ENCODE peak calls at places on chromosomes 5 and 9, in nine cellular contexts. L, S, X, K, A, Q, N, R and F are unnamed samples.

GRCh38 chr5:180259260-180259611 is 32.6 kb downstream of the MAPK9 start:
- DNase-seq in K (peak), Q (no peak), R (no peak), S (no peak), N (no peak), X (no peak), A (no peak), L (no peak), F (no peak)

GRCh38 chr9:123710299-123710698 is 219.6 kb downstream of the DENND1A start:
- DNase-seq in X (no peak), K (peak), Q (no peak), S (no peak), R (peak), N (no peak), A (no peak), L (peak), F (no peak)

GRCh38 chr9:96232539-96233241 is 69.3 kb downstream of the HSD17B3 start:
- DNase-seq in Q (peak), S (no peak), L (peak), R (peak), X (peak), K (peak), A (peak), N (no peak), F (no peak)

GRCh38 chr5:1723476-1723875 is 76.2 kb downstream of the MRPL36 start:
- DNase-seq in S (no peak), X (no peak), N (no peak), R (no peak), Q (no peak), A (peak), L (no peak), K (no peak), F (no peak)

GRCh38 chr9:76634356-76635054 is 129.7 kb upstream of the PCA3 start:
- DNase-seq in N (no peak), A (no peak), K (peak), R (peak), Q (no peak), S (no peak), X (no peak), L (no peak), F (no peak)

GRCh38 chr5:154421868-154422267 is 23.9 kb upstream of the SAP30L start:
- DNase-seq in R (no peak), A (no peak), X (no peak), Q (no peak), N (no peak), L (no peak), K (peak), S (no peak), F (no peak)

GRCh38 chr9:34479316-34479865 is 20.8 kb downstream of the DNAI1 start:
- DNase-seq in K (no peak), Q (no peak), L (no peak), X (no peak), N (no peak), R (no peak), A (no peak), S (no peak), F (no peak)

GRCh38 chr9:35728041-35728971 is 3.7 kb downstream of the TLN1 start:
- DNase-seq in Q (peak), A (peak), R (peak), L (no peak), X (peak), K (peak), N (no peak), S (peak), F (no peak)

GRCh38 chr9:81759680-81760215 is 70.4 kb upstream of the TLE1 start:
- DNase-seq in A (no peak), S (no peak), N (no peak), K (peak), L (peak), X (no peak), Q (no peak), R (peak), F (no peak)

GRCh38 chr5:75588666-75589065 is 22.6 kb upstream of the ANKDD1B start:
- DNase-seq in R (no peak), N (no peak), X (no peak), Q (no peak), A (no peak), K (no peak), L (no peak), S (no peak), F (no peak)

GRCh38 chr5:6634327-6634713 is 1.1 kb downstream of the SRD5A1 start:
- DNase-seq in R (no peak), L (peak), K (peak), S (no peak), X (no peak), Q (no peak), A (no peak), N (no peak), F (no peak)

GRCh38 chr5:127723571-127723970 is 20.4 kb downstream of the CCDC192 start:
- DNase-seq in A (no peak), Q (no peak), S (no peak), N (no peak), X (no peak), L (no peak), R (no peak), K (peak), F (no peak)

GRCh38 chr5:113093561-113093960 is 117.0 kb downstream of the DCP2 start:
- DNase-seq in L (no peak), R (no peak), A (no peak), X (no peak), K (peak), S (no peak), N (no peak), Q (no peak), F (no peak)

GRCh38 chr9:135944444-135945252 is 16.5 kb downstream of the UBAC1 start:
- DNase-seq in R (no peak), L (no peak), K (no peak), Q (no peak), N (no peak), X (no peak), S (no peak), A (no peak), F (no peak)

GRCh38 chr9:137502008-137502913 is 43.1 kb upstream of the NSMF start:
- DNase-seq in N (no peak), R (no peak), L (peak), A (peak), X (no peak), K (peak), S (no peak), Q (no peak), F (no peak)

GRCh38 chr9:93234600-93234999 is 50.7 kb downstream of the WNK2 start:
- DNase-seq in X (peak), L (no peak), K (no peak), A (no peak), Q (no peak), N (no peak), R (no peak), S (no peak), F (no peak)

GRCh38 chr5:142807378-142807911 is 37.3 kb downstream of the ARHGAP26 start:
- DNase-seq in R (no peak), Q (no peak), S (no peak), A (no peak), N (no peak), X (no peak), K (no peak), L (no peak), F (no peak)

GRCh38 chr9:27361401-27361953 is 64.5 kb upstream of the EQTN start:
- DNase-seq in S (no peak), N (no peak), R (no peak), A (no peak), Q (no peak), K (no peak), L (no peak), X (peak), F (no peak)

GRCh38 chr9:73441223-73441622 is 289.6 kb downstream of the ANXA1 start:
- DNase-seq in X (no peak), N (no peak), Q (no peak), R (no peak), S (no peak), K (no peak), A (no peak), L (no peak), F (no peak)

GRCh38 chr9:121884057-121884512 is 209.0 kb downstream of the TTLL11 start:
- DNase-seq in R (no peak), K (no peak), Q (no peak), N (no peak), S (no peak), X (no peak), L (no peak), A (no peak), F (no peak)

GRCh38 chr5:179914032-179914755 is 6.5 kb upstream of the TBC1D9B start:
- DNase-seq in N (no peak), X (no peak), A (no peak), Q (peak), K (peak), L (peak), R (no peak), S (peak), F (no peak)

GRCh38 chr9:85332487-85332886 is 409.3 kb downstream of the AGTPBP1 start:
- DNase-seq in R (no peak), N (no peak), X (no peak), S (no peak), L (peak), Q (no peak), K (peak), A (no peak), F (no peak)

GRCh38 chr9:109986423-109987055 is 206.5 kb downstream of the PALM2AKAP2 start:
- DNase-seq in A (no peak), R (peak), K (peak), S (no peak), L (no peak), X (no peak), N (no peak), Q (no peak), F (no peak)

GRCh38 chr5:2391021-2391420 is 360.5 kb downstream of the IRX2 start:
- DNase-seq in L (no peak), A (no peak), N (no peak), X (no peak), S (peak), R (no peak), Q (no peak), K (no peak), F (no peak)

GRCh38 chr9:68981825-68982224 is 32.1 kb downstream of the PRKACG start:
- DNase-seq in S (no peak), L (no peak), Q (peak), N (no peak), X (no peak), A (no peak), K (peak), R (no peak), F (no peak)

GRCh38 chr9:107216331-107216730 is 66.7 kb upstream of the RAD23B start:
- DNase-seq in N (no peak), Q (no peak), S (no peak), R (no peak), K (no peak), X (no peak), L (no peak), A (no peak), F (no peak)

GRCh38 chr5:145598184-145598583 is 237.0 kb downstream of the PRELID2 start:
- DNase-seq in S (no peak), Q (no peak), A (no peak), L (no peak), K (no peak), X (no peak), R (no peak), N (no peak), F (no peak)

GRCh38 chr9:130498918-130499698 is 54.3 kb downstream of the ASS1 start:
- DNase-seq in A (no peak), X (no peak), S (no peak), R (no peak), Q (no peak), K (no peak), N (no peak), L (no peak), F (no peak)

GRCh38 chr5:179679014-179679674 is 1.7 kb downstream of the CBY3 start:
- DNase-seq in S (peak), R (no peak), N (peak), Q (peak), K (no peak), L (no peak), A (peak), X (peak), F (peak)

GRCh38 chr5:180810210-180811011 is 7.8 kb upstream of the MGAT1 start:
- DNase-seq in X (peak), S (peak), R (peak), A (peak), N (peak), L (peak), Q (peak), K (peak), F (peak)

GRCh38 chr9:84953797-84954695 is 284.5 kb downstream of the NTRK2 start:
- DNase-seq in Q (peak), L (peak), R (no peak), X (peak), A (peak), N (peak), S (peak), K (peak), F (no peak)

GRCh38 chr5:139797335-139797734 is 1.7 kb downstream of the PSD2 start:
- DNase-seq in R (no peak), X (no peak), S (no peak), A (no peak), Q (no peak), L (no peak), N (no peak), K (no peak), F (no peak)

GRCh38 chr5:108726446-108727091 is 21.1 kb upstream of the FER start:
- DNase-seq in A (no peak), L (no peak), S (no peak), X (no peak), N (no peak), R (no peak), Q (no peak), K (peak), F (no peak)

GRCh38 chr9:127035423-127035822 is 87.0 kb downstream of the ANGPTL2 start:
- DNase-seq in L (no peak), S (no peak), N (no peak), X (peak), Q (peak), K (no peak), R (no peak), A (no peak), F (no peak)

GRCh38 chr9:83334320-83334719 is 203.9 kb downstream of the FRMD3 start:
- DNase-seq in N (peak), L (peak), K (peak), Q (peak), X (peak), R (peak), A (peak), S (peak), F (peak)

GRCh38 chr5:172841258-172841657 is 7.2 kb downstream of the ERGIC1 start:
- DNase-seq in L (no peak), K (no peak), R (no peak), S (peak), Q (no peak), X (no peak), N (no peak), A (no peak), F (no peak)

GRCh38 chr9:108894225-108894997 is 32.3 kb downstream of the ACTL7A start:
- DNase-seq in L (no peak), S (no peak), N (no peak), K (no peak), R (no peak), A (no peak), X (no peak), Q (no peak), F (no peak)

GRCh38 chr5:64074533-64074932 is 91.1 kb upstream of the RNF180 start:
- DNase-seq in X (no peak), A (no peak), R (no peak), Q (no peak), S (no peak), K (peak), L (peak), N (no peak), F (no peak)

GRCh38 chr5:178801021-178801420 is 58.7 kb upstream of the ZNF354B start:
- DNase-seq in N (no peak), Q (no peak), S (no peak), L (no peak), X (no peak), A (no peak), R (no peak), K (no peak), F (no peak)

GRCh38 chr5:94968507-94969095 is 316.3 kb downstream of the MCTP1 start:
- DNase-seq in A (no peak), Q (no peak), S (no peak), X (peak), L (peak), K (peak), R (peak), N (no peak), F (no peak)

GRCh38 chr9:33166263-33167083 is 663 bp downstream of the B4GALT1 start:
- DNase-seq in N (no peak), S (no peak), R (no peak), K (no peak), L (peak), A (peak), X (no peak), Q (peak), F (no peak)

GRCh38 chr9:33165263-33166151 is 1.6 kb downstream of the B4GALT1 start:
- DNase-seq in X (peak), Q (peak), L (peak), A (peak), N (no peak), R (no peak), S (peak), K (peak), F (no peak)

GRCh38 chr9:33167949-33168535 is 906 bp upstream of the B4GALT1 start:
- DNase-seq in R (no peak), N (no peak), Q (peak), X (no peak), K (no peak), S (no peak), L (no peak), A (peak), F (no peak)

GRCh38 chr9:33168941-33169544 is 1.9 kb upstream of the B4GALT1 start:
- DNase-seq in Q (no peak), R (no peak), S (no peak), K (no peak), A (peak), N (no peak), X (no peak), L (no peak), F (no peak)

GRCh38 chr9:33167084-33167948 is at the start of gene B4GALT1:
- DNase-seq in S (peak), L (peak), N (peak), X (peak), A (peak), R (peak), Q (peak), K (peak), F (peak)
- TF ChIP-seq CTCF in S (peak), L (no peak), N (no peak), X (peak), A (no peak), R (no peak), Q (peak), K (no peak), F (no peak)

DNA sequence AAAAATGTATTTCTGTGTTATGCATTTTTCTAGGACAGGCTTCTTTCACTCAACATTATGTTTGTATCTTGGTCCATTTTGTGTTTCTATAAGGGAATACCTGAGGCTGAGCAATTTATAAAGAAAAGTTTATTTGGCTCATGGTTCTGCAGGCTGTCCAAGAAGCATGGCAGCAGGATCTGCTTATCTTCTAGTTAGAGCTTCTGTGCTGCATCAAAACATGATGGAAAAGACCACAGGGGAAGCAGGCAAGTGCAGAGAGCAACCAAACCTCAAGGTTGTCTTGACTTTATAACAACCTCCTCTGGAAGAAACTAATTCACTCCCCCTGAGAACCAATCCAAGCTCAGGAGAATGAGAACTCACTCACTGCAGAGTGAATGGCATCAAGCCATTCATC is 1601.0 kb upstream of the NUDT12 start:
- DNase-seq in K (no peak), Q (no peak), A (no peak), L (no peak), N (no peak), S (no peak), X (no peak), R (no peak), F (no peak)
- TF ChIP-seq CTCF in K (no peak), Q (no peak), A (no peak), L (no peak), N (no peak), S (no peak), X (no peak), R (no peak), F (no peak)

DNA sequence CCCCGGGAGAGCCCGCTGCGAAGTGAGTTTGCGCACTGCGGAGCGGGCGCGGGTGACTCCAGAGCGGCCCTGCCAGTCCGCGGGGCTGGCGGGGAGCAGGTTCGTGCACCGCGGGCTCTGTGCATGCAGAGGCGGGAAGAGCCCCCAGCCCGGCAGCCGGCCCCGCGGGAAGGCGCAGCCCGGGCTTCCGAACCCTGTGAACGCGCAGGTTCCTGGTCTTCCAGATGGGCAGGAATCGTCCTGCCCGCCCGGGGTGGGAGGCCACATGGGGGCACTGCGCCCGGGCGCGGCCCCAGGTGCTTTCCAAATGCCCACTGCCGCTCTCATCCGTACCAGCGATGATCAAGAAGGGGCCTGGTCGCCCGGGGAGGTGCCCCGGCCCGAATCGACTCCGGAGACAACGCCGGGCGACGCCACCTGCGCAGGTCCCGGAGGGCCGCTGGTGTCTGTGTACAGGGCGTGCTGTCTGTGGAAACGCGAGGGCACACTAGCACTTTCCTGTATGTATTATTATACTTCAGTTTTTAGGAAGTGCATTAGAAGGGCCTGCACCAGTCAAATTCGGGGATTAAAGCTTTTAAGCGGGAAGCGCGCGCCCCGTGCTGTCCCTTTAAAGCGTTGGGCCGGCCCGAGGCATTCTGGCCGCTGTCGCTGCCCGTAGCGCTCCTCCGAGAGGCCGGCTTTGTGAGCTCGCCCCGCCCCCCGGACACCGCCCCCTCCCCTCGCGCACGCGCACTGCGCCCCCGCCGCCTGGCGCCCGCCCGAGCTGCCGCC is at the start of gene WDR5:
- DNase-seq in X (peak), S (peak), N (peak), R (peak), Q (peak), A (peak), K (peak), L (peak), F (peak)
- TF ChIP-seq CTCF in X (peak), S (peak), N (no peak), R (peak), Q (no peak), A (no peak), K (peak), L (peak), F (no peak)

GRCh38 chr5:177554474-177555111 is at the start of gene FAM193B:
- DNase-seq in S (peak), R (peak), N (peak), X (peak), K (peak), A (peak), L (peak), Q (peak), F (peak)
- TF ChIP-seq CTCF in S (peak), R (peak), N (no peak), X (peak), K (peak), A (no peak), L (peak), Q (peak), F (peak)

GRCh38 chr5:77775773-77776605 is at the start of gene TBCA:
- DNase-seq in R (peak), N (peak), A (peak), K (peak), S (peak), X (peak), Q (peak), L (peak), F (peak)

GRCh38 chr5:77773734-77774280 is 2.3 kb downstream of the TBCA start:
- DNase-seq in S (no peak), L (no peak), K (no peak), R (no peak), A (no peak), X (no peak), N (no peak), Q (no peak), F (no peak)

GRCh38 chr5:77777281-77777892 is 1.2 kb upstream of the TBCA start:
- DNase-seq in X (no peak), R (no peak), S (no peak), K (peak), L (no peak), N (no peak), Q (no peak), A (no peak), F (no peak)

GRCh38 chr5:77776606-77777206 is 567 bp upstream of the TBCA start:
- DNase-seq in K (peak), L (no peak), X (no peak), R (peak), S (no peak), N (no peak), Q (no peak), A (no peak), F (no peak)

GRCh38 chr5:77774981-77775772 is 962 bp downstream of the TBCA start:
- DNase-seq in X (no peak), Q (no peak), R (peak), A (no peak), N (peak), K (peak), L (no peak), S (no peak), F (no peak)
- TF ChIP-seq CTCF in X (no peak), Q (no peak), R (no peak), A (no peak), N (no peak), K (no peak), L (no peak), S (no peak), F (no peak)